ENCODE peak calls at places on chromosomes 7 and 10, in ten cellular contexts. K is psoas muscle; I is Peyer's patch; F is cardiac fibroblast; W is AG04450; B is mucosa of descending colon; P is astrocyte of the spinal cord; V is tibial nerve; C is endodermal cell; Y is naive thymus-derived CD4-positive, alpha-beta T cell. H is an unnamed sample.

GRCh38 chr7:38241071-38241470 is 32.4 kb downstream of the TARP start:
- DNase-seq in K (no peak), I (no peak), F (no peak), W (no peak), B (no peak), P (no peak), V (no peak), C (no peak), Y (no peak), H (no peak)

GRCh38 chr10:104089621-104090020 is 3.9 kb upstream of the COL17A1 start:
- DNase-seq in K (no peak), I (no peak), F (no peak), W (no peak), B (no peak), P (no peak), V (no peak), C (no peak), Y (no peak), H (no peak)

GRCh38 chr7:135208417-135208793 is 2.9 kb downstream of the WDR91 start:
- DNase-seq in K (no peak), I (no peak), F (no peak), W (no peak), B (no peak), P (no peak), V (no peak), C (no peak), Y (no peak), H (no peak)

GRCh38 chr10:117005454-117006055 is 568 bp upstream of the SHTN1 start:
- DNase-seq in K (no peak), I (peak), F (no peak), W (no peak), B (no peak), P (no peak), V (no peak), C (peak), Y (no peak), H (no peak)

GRCh38 chr10:29543715-29544114 is 91.1 kb downstream of the SVIL start:
- DNase-seq in K (no peak), I (no peak), F (no peak), W (no peak), B (no peak), P (no peak), V (no peak), C (no peak), Y (no peak), H (no peak)

GRCh38 chr7:968205-968754 is 7.1 kb downstream of the COX19 start:
- DNase-seq in K (no peak), I (no peak), F (no peak), W (no peak), B (no peak), P (no peak), V (no peak), C (no peak), Y (no peak), H (no peak)

GRCh38 chr7:154953006-154953684 is 49.8 kb downstream of the PAXIP1 start:
- DNase-seq in K (peak), I (peak), F (peak), W (no peak), B (peak), P (peak), V (no peak), C (peak), Y (peak), H (peak)

GRCh38 chr10:76324283-76324682 is 892.9 kb downstream of the LRMDA start:
- DNase-seq in K (peak), I (peak), F (no peak), W (no peak), B (peak), P (peak), V (peak), C (no peak), Y (no peak), H (no peak)

GRCh38 chr10:89442347-89442746 is 28.0 kb downstream of the IFIT5 start:
- DNase-seq in K (no peak), I (no peak), F (no peak), W (no peak), B (no peak), P (no peak), V (no peak), C (no peak), Y (no peak), H (no peak)

GRCh38 chr10:2020841-2021240 is 283.5 kb upstream of the ADARB2 start:
- DNase-seq in K (no peak), I (no peak), F (no peak), W (no peak), B (no peak), P (no peak), V (no peak), C (no peak), Y (no peak), H (no peak)

GRCh38 chr7:130397056-130397455 is 16.8 kb downstream of the CPA1 start:
- DNase-seq in K (no peak), I (no peak), F (no peak), W (no peak), B (no peak), P (no peak), V (no peak), C (no peak), Y (no peak), H (no peak)

GRCh38 chr7:40077849-40078248 is 56.6 kb downstream of the MPLKIP start:
- DNase-seq in K (no peak), I (no peak), F (peak), W (peak), B (no peak), P (no peak), V (no peak), C (no peak), Y (no peak), H (no peak)

GRCh38 chr10:83165164-83165563 is 974.1 kb upstream of the GHITM start:
- DNase-seq in K (no peak), I (no peak), F (no peak), W (no peak), B (no peak), P (no peak), V (no peak), C (no peak), Y (no peak), H (no peak)

GRCh38 chr7:64875658-64876406 is 27.2 kb upstream of the ZNF273 start:
- DNase-seq in K (no peak), I (no peak), F (no peak), W (no peak), B (no peak), P (no peak), V (no peak), C (no peak), Y (no peak), H (no peak)

GRCh38 chr7:96591159-96591899 is 118.3 kb downstream of the SEM1 start:
- DNase-seq in K (no peak), I (no peak), F (no peak), W (no peak), B (no peak), P (no peak), V (no peak), C (no peak), Y (no peak), H (no peak)

GRCh38 chr10:128086003-128086863 is 40.0 kb downstream of the MKI67 start:
- DNase-seq in K (no peak), I (no peak), F (no peak), W (no peak), B (no peak), P (no peak), V (no peak), C (peak), Y (no peak), H (no peak)

GRCh38 chr10:112783653-112784426 is 166.2 kb upstream of the TCF7L2 start:
- DNase-seq in K (no peak), I (peak), F (no peak), W (no peak), B (no peak), P (no peak), V (no peak), C (no peak), Y (no peak), H (no peak)

GRCh38 chr7:20786421-20786778 is 286 bp downstream of the SP8 start:
- DNase-seq in K (no peak), I (no peak), F (no peak), W (no peak), B (no peak), P (no peak), V (no peak), C (no peak), Y (no peak), H (no peak)

GRCh38 chr7:141550694-141551079 is 523 bp upstream of the AGK start:
- DNase-seq in K (no peak), I (peak), F (peak), W (no peak), B (peak), P (no peak), V (no peak), C (peak), Y (no peak), H (no peak)

GRCh38 chr7:133919810-133920209 is 207.3 kb upstream of the LRGUK start:
- DNase-seq in K (no peak), I (no peak), F (peak), W (no peak), B (no peak), P (no peak), V (no peak), C (no peak), Y (no peak), H (no peak)

GRCh38 chr7:157567666-157568065 is 230.9 kb downstream of the DNAJB6 start:
- DNase-seq in K (no peak), I (peak), F (no peak), W (no peak), B (no peak), P (no peak), V (no peak), C (no peak), Y (no peak), H (no peak)

GRCh38 chr7:157570531-157571200 is 233.9 kb downstream of the DNAJB6 start:
- DNase-seq in K (no peak), I (no peak), F (no peak), W (no peak), B (no peak), P (peak), V (no peak), C (no peak), Y (no peak), H (no peak)

GRCh38 chr7:157568071-157568784 is 231.4 kb downstream of the DNAJB6 start:
- DNase-seq in K (no peak), I (no peak), F (no peak), W (no peak), B (no peak), P (no peak), V (no peak), C (no peak), Y (no peak), H (no peak)

GRCh38 chr7:157569967-157570366 is 233.2 kb downstream of the DNAJB6 start:
- DNase-seq in K (no peak), I (peak), F (no peak), W (no peak), B (no peak), P (no peak), V (no peak), C (no peak), Y (no peak), H (no peak)

GRCh38 chr7:157568785-157569584 is 232.2 kb downstream of the DNAJB6 start:
- DNase-seq in K (peak), I (peak), F (peak), W (no peak), B (peak), P (peak), V (no peak), C (peak), Y (peak), H (peak)
- H3K4me3 ChIP-seq in K (peak), I (peak), F (peak), W (peak), B (no peak), P (peak), V (peak), C (no peak), Y (peak), H (peak)

GRCh38 chr7:151247611-151248176 is 800 bp downstream of the SMARCD3 start:
- DNase-seq in K (no peak), I (peak), F (no peak), W (no peak), B (no peak), P (peak), V (no peak), C (peak), Y (no peak), H (no peak)

GRCh38 chr7:151244871-151245346 is 3.6 kb downstream of the SMARCD3 start:
- DNase-seq in K (no peak), I (peak), F (no peak), W (no peak), B (no peak), P (no peak), V (no peak), C (peak), Y (no peak), H (no peak)

GRCh38 chr7:151247016-151247580 is 1.4 kb downstream of the SMARCD3 start:
- DNase-seq in K (peak), I (peak), F (no peak), W (no peak), B (no peak), P (peak), V (no peak), C (peak), Y (no peak), H (no peak)

GRCh38 chr7:151245360-151246160 is 2.9 kb downstream of the SMARCD3 start:
- DNase-seq in K (peak), I (peak), F (peak), W (no peak), B (peak), P (no peak), V (no peak), C (peak), Y (peak), H (peak)

GRCh38 chr7:151246161-151247015 is 2.1 kb downstream of the SMARCD3 start:
- DNase-seq in K (no peak), I (peak), F (no peak), W (no peak), B (no peak), P (no peak), V (no peak), C (peak), Y (no peak), H (no peak)
- H3K4me3 ChIP-seq in K (peak), I (peak), F (no peak), W (peak), B (no peak), P (peak), V (no peak), C (peak), Y (peak), H (no peak)

GRCh38 chr7:106768324-106768751 is 96.7 kb upstream of the PIK3CG start:
- DNase-seq in K (no peak), I (no peak), F (no peak), W (no peak), B (no peak), P (peak), V (no peak), C (no peak), Y (no peak), H (no peak)

GRCh38 chr7:106767073-106767472 is 98.0 kb upstream of the PIK3CG start:
- DNase-seq in K (no peak), I (no peak), F (peak), W (no peak), B (no peak), P (peak), V (no peak), C (no peak), Y (no peak), H (no peak)

GRCh38 chr7:106765727-106766355 is 99.2 kb upstream of the PIK3CG start:
- DNase-seq in K (no peak), I (no peak), F (no peak), W (no peak), B (no peak), P (no peak), V (no peak), C (no peak), Y (no peak), H (no peak)

GRCh38 chr7:106766551-106766950 is 98.5 kb upstream of the PIK3CG start:
- DNase-seq in K (no peak), I (no peak), F (no peak), W (no peak), B (no peak), P (no peak), V (no peak), C (no peak), Y (no peak), H (no peak)

GRCh38 chr7:106767498-106768323 is 97.4 kb upstream of the PIK3CG start:
- DNase-seq in K (no peak), I (no peak), F (peak), W (peak), B (no peak), P (peak), V (no peak), C (no peak), Y (peak), H (no peak)
- H3K4me3 ChIP-seq in K (no peak), I (peak), F (no peak), W (no peak), B (no peak), P (no peak), V (no peak), C (no peak), Y (peak), H (peak)

GRCh38 chr7:128931965-128932861 is 5.5 kb upstream of the IRF5 start:
- DNase-seq in K (no peak), I (peak), F (no peak), W (no peak), B (no peak), P (no peak), V (no peak), C (peak), Y (no peak), H (no peak)
- H3K4me3 ChIP-seq in K (no peak), I (no peak), F (no peak), W (no peak), B (no peak), P (no peak), V (no peak), C (no peak), Y (no peak), H (no peak)

H was measured in CD8-positive, alpha-beta T cell.